ENCODE peak calls at places on chromosomes 11 and 22, in five cellular contexts. V, G, K, Q and L are unnamed samples. For H3K9me3, the result is how much of the 10 kb centered on the place peaks cover.

GRCh38 chr11:8566613-8567210 is 27.3 kb downstream of the STK33 start:
- DNase-seq in V (no peak), Q (no peak), K (no peak), G (no peak), L (no peak)

GRCh38 chr22:23164091-23164490 is 16.2 kb upstream of the BCR start:
- DNase-seq in K (no peak), G (no peak), Q (no peak), V (no peak), L (no peak)

GRCh38 chr22:34429314-34429713 is 509.0 kb upstream of the LARGE1 start:
- DNase-seq in V (no peak), Q (no peak), K (no peak), G (no peak), L (no peak)

GRCh38 chr22:36385491-36386350 is 2.0 kb downstream of the MYH9 start:
- DNase-seq in Q (peak), V (no peak), K (peak), G (peak), L (peak)

GRCh38 chr22:39246217-39246616 is 1.4 kb upstream of the PDGFB start:
- DNase-seq in Q (no peak), G (no peak), K (no peak), V (no peak), L (no peak)

GRCh38 chr22:37747090-37747714 is 50.4 kb downstream of the TRIOBP start:
- DNase-seq in Q (peak), K (no peak), G (no peak), V (no peak), L (no peak)

GRCh38 chr11:56950510-56950909 is 38.2 kb upstream of the OR5AK2 start:
- DNase-seq in Q (no peak), G (no peak), V (no peak), K (no peak), L (no peak)

GRCh38 chr11:57674251-57674650 is 6.3 kb downstream of the ZDHHC5 start:
- DNase-seq in V (no peak), Q (no peak), K (no peak), G (no peak), L (no peak)

GRCh38 chr11:64763804-64764611 is 4.2 kb upstream of the PYGM start:
- DNase-seq in Q (peak), V (no peak), K (peak), G (no peak), L (peak)

GRCh38 chr22:25563757-25564319 is 637 bp upstream of the GRK3 start:
- DNase-seq in G (no peak), Q (peak), V (no peak), K (no peak), L (no peak)

GRCh38 chr11:13261600-13262061 is 16.0 kb upstream of the BMAL1 start:
- DNase-seq in G (no peak), K (no peak), V (no peak), Q (no peak), L (peak)

GRCh38 chr22:31526275-31526674 is 29.9 kb downstream of the SFI1 start:
- DNase-seq in K (no peak), V (no peak), G (no peak), Q (no peak), L (no peak)

GRCh38 chr22:16962501-16962900 is 45.5 kb downstream of the GAB4 start:
- DNase-seq in Q (no peak), V (no peak), K (no peak), G (no peak), L (no peak)

GRCh38 chr22:16964366-16964765 is 43.7 kb downstream of the GAB4 start:
- DNase-seq in Q (no peak), G (no peak), V (no peak), K (no peak), L (no peak)

GRCh38 chr22:16965083-16965482 is 42.9 kb downstream of the GAB4 start:
- DNase-seq in G (no peak), V (no peak), K (no peak), Q (no peak), L (peak)

GRCh38 chr22:16961477-16962186 is 46.4 kb downstream of the GAB4 start:
- DNase-seq in V (no peak), G (no peak), K (no peak), Q (no peak), L (peak)

GRCh38 chr22:16963189-16963945 is 44.7 kb downstream of the GAB4 start:
- DNase-seq in Q (no peak), G (no peak), K (no peak), V (no peak), L (peak)
- H3K9me3 ChIP-seq in Q (under half), G (under half), K (under half), V (under half), L (under half)

DNA sequence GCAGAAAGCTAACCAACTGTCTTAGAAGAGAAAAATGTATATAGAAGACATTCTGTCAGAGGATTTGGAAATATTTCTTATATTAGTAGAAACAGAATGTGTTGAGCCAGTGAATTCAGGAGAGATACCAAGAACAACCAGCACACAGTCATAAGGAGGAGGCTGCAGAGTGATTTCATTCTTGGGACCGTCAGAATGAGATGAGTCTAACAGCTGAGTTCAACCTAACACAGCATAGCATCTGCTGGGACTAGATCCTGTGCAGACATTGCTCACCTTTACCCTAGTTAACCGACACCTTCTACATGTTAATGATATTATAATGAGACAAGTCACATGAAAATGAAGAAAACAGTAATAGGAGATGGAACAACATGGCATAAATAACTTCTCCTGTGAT is 85.5 kb downstream of the XRRA1 start:
- DNase-seq in G (no peak), V (no peak), Q (no peak), K (no peak), L (no peak)
- H3K9me3 ChIP-seq in G (under half), V (under half), Q (half or more), K (half or more), L (under half)

DNA sequence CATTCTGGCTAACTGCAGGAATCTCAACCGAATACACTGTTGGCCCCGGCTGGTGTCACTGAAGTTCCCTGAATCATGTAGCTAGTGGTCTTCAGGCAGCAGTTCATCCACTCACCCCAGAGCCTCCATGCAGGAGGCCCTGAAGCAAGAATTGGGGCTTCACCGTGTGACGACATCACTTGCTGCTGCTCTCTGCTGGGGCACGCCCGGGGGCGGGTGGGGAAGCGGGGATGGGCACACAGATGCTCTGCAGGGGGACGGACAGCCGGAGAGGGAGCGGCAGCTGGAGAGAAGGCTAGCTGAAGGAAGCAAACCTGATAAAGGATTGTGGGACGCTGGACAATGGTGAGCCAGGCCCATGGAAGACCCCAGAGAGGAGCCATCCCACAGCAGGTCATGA is 17.0 kb downstream of the B3GAT1 start:
- DNase-seq in V (no peak), G (no peak), Q (no peak), K (no peak), L (no peak)
- H3K9me3 ChIP-seq in V (under half), G (under half), Q (under half), K (under half), L (under half)

GRCh38 chr11:70544774-70545625 is 146.7 kb downstream of the CTTN start:
- DNase-seq in G (peak), K (peak), V (no peak), Q (peak), L (peak)
- H3K9me3 ChIP-seq in G (under half), K (under half), V (under half), Q (under half), L (under half)

GRCh38 chr22:48609279-48609865 is 1218.3 kb downstream of the BRD1 start:
- DNase-seq in G (no peak), Q (no peak), V (no peak), K (no peak), L (no peak)
- H3K9me3 ChIP-seq in G (under half), Q (under half), V (under half), K (under half), L (under half)

GRCh38 chr11:98183034-98183433 is 837.7 kb upstream of the CNTN5 start:
- DNase-seq in V (no peak), K (no peak), Q (no peak), G (no peak), L (no peak)

GRCh38 chr11:98185245-98185644 is 835.5 kb upstream of the CNTN5 start:
- DNase-seq in V (no peak), G (peak), Q (no peak), K (no peak), L (no peak)
- H3K9me3 ChIP-seq in V (under half), G (under half), Q (under half), K (under half), L (under half)

GRCh38 chr11:55719608-55720160 is 53.6 kb upstream of the OR5D13 start:
- DNase-seq in V (no peak), K (no peak), Q (no peak), G (no peak), L (no peak)
- H3K9me3 ChIP-seq in V (under half), K (under half), Q (under half), G (under half), L (under half)

DNA sequence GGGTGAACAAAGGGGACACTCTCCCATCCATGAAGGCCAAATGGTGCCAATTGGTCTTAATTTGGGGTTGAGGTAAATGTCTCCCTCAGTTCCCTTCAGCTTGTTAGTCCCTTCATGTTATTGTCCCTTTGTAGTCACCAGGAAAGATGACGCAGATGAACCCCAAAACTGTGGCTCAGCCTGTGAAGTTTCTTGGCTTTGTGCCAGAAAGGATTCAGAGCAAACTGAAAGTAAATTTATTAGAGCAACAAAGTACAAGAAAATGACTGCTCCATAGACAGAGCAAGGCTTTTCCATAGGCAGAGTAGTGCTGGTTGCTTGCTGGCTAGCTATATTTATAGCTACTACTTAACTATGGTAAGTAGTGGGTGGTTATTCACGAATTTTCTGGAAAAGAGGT is 16.7 kb downstream of the OR4C3 start:
- DNase-seq in G (no peak), Q (no peak), V (no peak), K (no peak), L (no peak)
- H3K9me3 ChIP-seq in G (under half), Q (under half), V (under half), K (under half), L (under half)